ENCODE peak calls at places on chromosome 15, in four cellular contexts. F is astrocyte, I is AG04450, L is OCI-LY7. O is an unnamed sample.

GRCh38 chr15:49238342-49238741 is 68.3 kb downstream of the GALK2 start:
- DNase-seq in F (peak), I (peak), L (no peak), O (no peak)

GRCh38 chr15:56817266-56817665 is 84.0 kb upstream of the ZNF280D start:
- DNase-seq in F (peak), I (no peak), L (no peak), O (no peak)

GRCh38 chr15:65400760-65401606 is 21.8 kb downstream of the IGDCC4 start:
- DNase-seq in F (peak), I (no peak), L (peak), O (no peak)

GRCh38 chr15:94105760-94106159 is 125.6 kb upstream of the MCTP2 start:
- DNase-seq in F (peak), I (no peak), L (no peak), O (no peak)

GRCh38 chr15:79365765-79366164 is 54.9 kb downstream of the TMED3 start:
- DNase-seq in F (no peak), I (no peak), L (no peak), O (no peak)

GRCh38 chr15:66715181-66715624 is 13.2 kb downstream of the SMAD6 start:
- DNase-seq in F (no peak), I (no peak), L (no peak), O (no peak)

GRCh38 chr15:25693321-25694237 is 169.5 kb downstream of the ATP10A start:
- DNase-seq in F (no peak), I (no peak), L (peak), O (no peak)

GRCh38 chr15:68431792-68432401 is at the start of gene ITGA11:
- DNase-seq in F (peak), I (no peak), L (no peak), O (no peak)

GRCh38 chr15:66496951-66497501 is 536 bp downstream of the SNAPC5 start:
- DNase-seq in F (no peak), I (no peak), L (peak), O (no peak)

GRCh38 chr15:34654625-34655024 is 71.2 kb upstream of the GOLGA8B start:
- DNase-seq in F (no peak), I (no peak), L (no peak), O (no peak)

GRCh38 chr15:80567721-80568157 is 127.4 kb upstream of the ABHD17C start:
- DNase-seq in F (peak), I (peak), L (peak), O (peak)

GRCh38 chr15:57098896-57099295 is 180.5 kb downstream of the TCF12 start:
- DNase-seq in F (no peak), I (no peak), L (no peak), O (no peak)

GRCh38 chr15:70892912-70893560 is 410 bp downstream of the LRRC49 start:
- DNase-seq in F (peak), I (no peak), L (no peak), O (no peak)

GRCh38 chr15:31268108-31268501 is 58.5 kb upstream of the KLF13 start:
- DNase-seq in F (no peak), I (no peak), L (peak), O (no peak)

GRCh38 chr15:27990411-27991338 is 108.4 kb downstream of the OCA2 start:
- DNase-seq in F (no peak), I (no peak), L (no peak), O (no peak)

GRCh38 chr15:89898628-89899302 is 5.0 kb upstream of the AP3S2 start:
- DNase-seq in F (peak), I (no peak), L (peak), O (peak)

GRCh38 chr15:98668566-98669308 is 20.4 kb downstream of the IGF1R start:
- DNase-seq in F (peak), I (no peak), L (no peak), O (no peak)

GRCh38 chr15:65414841-65415621 is 7.7 kb downstream of the IGDCC4 start:
- DNase-seq in F (peak), I (no peak), L (no peak), O (no peak)

GRCh38 chr15:57217716-57218598 is 158.3 kb upstream of the CGNL1 start:
- DNase-seq in F (peak), I (no peak), L (no peak), O (no peak)

GRCh38 chr15:68676926-68677325 is 98.1 kb downstream of the CORO2B start:
- DNase-seq in F (no peak), I (no peak), L (no peak), O (no peak)

GRCh38 chr15:25663515-25663914 is 199.6 kb downstream of the ATP10A start:
- DNase-seq in F (no peak), I (no peak), L (no peak), O (no peak)

GRCh38 chr15:60358935-60359672 is 38.7 kb downstream of the ANXA2 start:
- DNase-seq in F (peak), I (peak), L (no peak), O (no peak)

GRCh38 chr15:60362318-60363023 is 35.3 kb downstream of the ANXA2 start:
- DNase-seq in F (peak), I (peak), L (no peak), O (peak)

GRCh38 chr15:60363024-60363674 is 34.6 kb downstream of the ANXA2 start:
- DNase-seq in F (no peak), I (no peak), L (no peak), O (no peak)

GRCh38 chr15:60364306-60364924 is 33.4 kb downstream of the ANXA2 start:
- DNase-seq in F (no peak), I (no peak), L (no peak), O (no peak)

GRCh38 chr15:60363903-60364302 is 33.9 kb downstream of the ANXA2 start:
- DNase-seq in F (no peak), I (no peak), L (no peak), O (no peak)
- H3K27ac ChIP-seq in F (peak), I (no peak), L (no peak), O (peak)

GRCh38 chr15:63340878-63341277 is 40.8 kb downstream of the CA12 start:
- DNase-seq in F (no peak), I (no peak), L (no peak), O (no peak)
- H3K27ac ChIP-seq in F (no peak), I (no peak), L (no peak), O (no peak)

GRCh38 chr15:75961332-75961731 is 50.9 kb downstream of the NRG4 start:
- DNase-seq in F (no peak), I (no peak), L (no peak), O (no peak)
- H3K27ac ChIP-seq in F (no peak), I (no peak), L (no peak), O (no peak)

GRCh38 chr15:60933914-60934885 is 294.9 kb downstream of the RORA start:
- DNase-seq in F (peak), I (no peak), L (no peak), O (no peak)

GRCh38 chr15:60932051-60932915 is 296.8 kb downstream of the RORA start:
- DNase-seq in F (peak), I (no peak), L (no peak), O (no peak)

GRCh38 chr15:60937278-60937677 is 291.8 kb downstream of the RORA start:
- DNase-seq in F (no peak), I (no peak), L (no peak), O (no peak)

GRCh38 chr15:60936186-60936585 is 292.9 kb downstream of the RORA start:
- DNase-seq in F (no peak), I (no peak), L (no peak), O (no peak)

GRCh38 chr15:60935130-60935529 is 294.0 kb downstream of the RORA start:
- DNase-seq in F (no peak), I (no peak), L (no peak), O (no peak)
- H3K27ac ChIP-seq in F (no peak), I (no peak), L (no peak), O (no peak)